ENCODE peak calls at places on chromosomes 11 and 22, in four cellular contexts. One of them, this sample, is unnamed.

GRCh38 chr22:26711205-26711958 is 54.0 kb downstream of the MIAT start:
- DNase-seq in K562: no peak
- DNase-seq in WTC11: no peak
- DNase-seq in HepG2: no peak
- DNase-seq in this sample: no peak

GRCh38 chr11:45339754-45340519 is 53.8 kb upstream of the SYT13 start:
- DNase-seq in HepG2: peak
- DNase-seq in K562: peak
- DNase-seq in WTC11: peak
- DNase-seq in this sample: peak

GRCh38 chr11:313787-314547 is at the start of gene IFITM1:
- DNase-seq in HepG2: no peak
- DNase-seq in WTC11: no peak
- DNase-seq in K562: no peak
- DNase-seq in this sample: no peak

GRCh38 chr11:118406599-118407166 is 5.3 kb downstream of the ATP5MG start:
- DNase-seq in WTC11: no peak
- DNase-seq in HepG2: no peak
- DNase-seq in K562: no peak
- DNase-seq in this sample: no peak

GRCh38 chr11:112555491-112556364 is 295.1 kb upstream of the PLET1 start:
- DNase-seq in K562: peak
- DNase-seq in WTC11: peak
- DNase-seq in HepG2: peak
- DNase-seq in this sample: peak

GRCh38 chr22:47198801-47199251 is 436.4 kb downstream of the TBC1D22A start:
- DNase-seq in K562: no peak
- DNase-seq in HepG2: no peak
- DNase-seq in WTC11: no peak
- DNase-seq in this sample: no peak

GRCh38 chr11:35983965-35984364 is 40.1 kb downstream of the LDLRAD3 start:
- DNase-seq in K562: no peak
- DNase-seq in WTC11: no peak
- DNase-seq in HepG2: no peak
- DNase-seq in this sample: no peak

GRCh38 chr11:36075053-36075452 is 131.2 kb downstream of the LDLRAD3 start:
- DNase-seq in HepG2: no peak
- DNase-seq in K562: no peak
- DNase-seq in WTC11: no peak
- DNase-seq in this sample: no peak

GRCh38 chr11:72643547-72643946 is 30.7 kb downstream of the PDE2A start:
- DNase-seq in K562: no peak
- DNase-seq in WTC11: no peak
- DNase-seq in HepG2: no peak
- DNase-seq in this sample: no peak

GRCh38 chr11:88300888-88301477 is 36.6 kb downstream of the CTSC start:
- DNase-seq in WTC11: peak
- DNase-seq in HepG2: no peak
- DNase-seq in K562: no peak
- DNase-seq in this sample: no peak

GRCh38 chr11:114440121-114440860 is 1.0 kb downstream of the REXO2 start:
- DNase-seq in WTC11: no peak
- DNase-seq in K562: no peak
- DNase-seq in HepG2: peak
- DNase-seq in this sample: peak

GRCh38 chr22:19814428-19814827 is 40.2 kb downstream of the GNB1L start:
- DNase-seq in K562: no peak
- DNase-seq in HepG2: no peak
- DNase-seq in WTC11: no peak
- DNase-seq in this sample: no peak

DNA sequence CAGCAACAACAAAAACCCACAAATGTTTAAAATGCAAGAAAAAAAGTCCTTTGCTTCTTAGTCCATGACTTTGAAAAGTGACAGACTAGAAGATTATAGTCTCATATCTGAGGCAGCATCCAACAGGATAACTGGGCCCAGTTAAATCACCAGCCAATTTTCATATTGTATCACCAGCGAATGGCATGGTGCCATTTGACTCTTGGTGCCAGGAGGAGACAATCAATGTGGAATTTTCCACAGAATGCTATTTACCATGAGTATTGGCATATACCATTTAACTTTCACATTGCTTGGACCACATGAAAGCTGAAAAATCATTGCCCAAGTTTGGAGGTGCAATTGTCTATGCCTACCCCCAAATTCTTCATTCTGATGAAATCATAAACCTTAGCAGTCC is 255.5 kb downstream of the TENM4 start:
- DNase-seq in WTC11: no peak
- DNase-seq in K562: no peak
- DNase-seq in HepG2: no peak
- DNase-seq in this sample: no peak
- TF ChIP-seq ELF4 in WTC11: no peak
- TF ChIP-seq ELF4 in K562: no peak
- TF ChIP-seq ELF4 in HepG2: no peak
- TF ChIP-seq ELF4 in this sample: no peak

DNA sequence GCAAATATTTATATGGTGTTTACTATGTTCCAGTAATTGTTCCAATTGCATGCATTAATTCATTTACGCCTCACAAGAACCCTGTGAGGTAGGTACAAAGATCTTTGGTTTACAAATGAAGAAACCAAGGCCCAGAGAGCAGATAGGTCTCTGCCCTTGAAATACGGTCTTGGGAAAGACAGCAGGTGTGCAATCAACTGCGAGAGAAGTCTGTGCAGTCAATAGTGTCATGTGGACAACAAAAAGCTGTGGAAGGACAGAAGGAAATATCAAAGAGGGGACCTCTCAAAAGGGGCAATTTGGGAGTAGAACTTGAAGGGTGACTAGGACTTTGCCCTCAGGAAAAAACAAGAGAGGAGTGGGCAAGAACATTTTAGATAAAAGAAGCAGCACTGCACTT is 8.9 kb downstream of the CNTF start:
- DNase-seq in WTC11: no peak
- DNase-seq in HepG2: no peak
- DNase-seq in K562: no peak
- DNase-seq in this sample: no peak
- TF ChIP-seq ELF4 in WTC11: no peak
- TF ChIP-seq ELF4 in HepG2: no peak
- TF ChIP-seq ELF4 in K562: no peak
- TF ChIP-seq ELF4 in this sample: no peak

GRCh38 chr22:41996826-41997225 is 1.8 kb upstream of the WBP2NL start:
- DNase-seq in WTC11: no peak
- DNase-seq in K562: no peak
- DNase-seq in HepG2: no peak
- DNase-seq in this sample: no peak
- TF ChIP-seq ELF4 in WTC11: no peak
- TF ChIP-seq ELF4 in K562: no peak
- TF ChIP-seq ELF4 in HepG2: no peak
- TF ChIP-seq ELF4 in this sample: no peak

GRCh38 chr11:65573391-65574146 is 1.2 kb downstream of the FAM89B start:
- DNase-seq in HepG2: no peak
- DNase-seq in K562: no peak
- DNase-seq in WTC11: no peak
- DNase-seq in this sample: no peak
- TF ChIP-seq ELF4 in HepG2: no peak
- TF ChIP-seq ELF4 in K562: no peak
- TF ChIP-seq ELF4 in WTC11: no peak
- TF ChIP-seq ELF4 in this sample: no peak

DNA sequence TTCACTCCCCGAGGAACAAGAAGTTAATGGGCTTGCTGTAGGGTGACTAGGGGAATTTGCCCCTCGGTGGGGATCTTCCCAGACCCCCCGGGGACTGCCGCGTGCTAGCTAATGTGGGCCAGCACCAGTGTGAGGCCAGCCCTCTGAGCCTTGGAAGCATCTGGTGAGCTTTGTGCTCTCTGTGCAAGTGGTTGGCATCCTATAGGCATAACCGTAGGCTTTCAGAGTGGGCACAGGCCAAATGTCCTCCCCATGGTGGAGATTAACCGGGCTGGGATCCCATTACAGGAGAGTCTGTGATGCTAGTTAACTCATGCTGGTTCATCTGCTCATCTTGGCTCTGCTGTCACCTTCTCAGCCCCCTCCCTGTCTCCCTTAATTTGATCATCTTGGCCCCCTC is 125.7 kb downstream of the TRIM29 start:
- DNase-seq in HepG2: no peak
- DNase-seq in WTC11: no peak
- DNase-seq in K562: no peak
- DNase-seq in this sample: no peak
- TF ChIP-seq ELF4 in HepG2: no peak
- TF ChIP-seq ELF4 in WTC11: no peak
- TF ChIP-seq ELF4 in K562: no peak
- TF ChIP-seq ELF4 in this sample: no peak

DNA sequence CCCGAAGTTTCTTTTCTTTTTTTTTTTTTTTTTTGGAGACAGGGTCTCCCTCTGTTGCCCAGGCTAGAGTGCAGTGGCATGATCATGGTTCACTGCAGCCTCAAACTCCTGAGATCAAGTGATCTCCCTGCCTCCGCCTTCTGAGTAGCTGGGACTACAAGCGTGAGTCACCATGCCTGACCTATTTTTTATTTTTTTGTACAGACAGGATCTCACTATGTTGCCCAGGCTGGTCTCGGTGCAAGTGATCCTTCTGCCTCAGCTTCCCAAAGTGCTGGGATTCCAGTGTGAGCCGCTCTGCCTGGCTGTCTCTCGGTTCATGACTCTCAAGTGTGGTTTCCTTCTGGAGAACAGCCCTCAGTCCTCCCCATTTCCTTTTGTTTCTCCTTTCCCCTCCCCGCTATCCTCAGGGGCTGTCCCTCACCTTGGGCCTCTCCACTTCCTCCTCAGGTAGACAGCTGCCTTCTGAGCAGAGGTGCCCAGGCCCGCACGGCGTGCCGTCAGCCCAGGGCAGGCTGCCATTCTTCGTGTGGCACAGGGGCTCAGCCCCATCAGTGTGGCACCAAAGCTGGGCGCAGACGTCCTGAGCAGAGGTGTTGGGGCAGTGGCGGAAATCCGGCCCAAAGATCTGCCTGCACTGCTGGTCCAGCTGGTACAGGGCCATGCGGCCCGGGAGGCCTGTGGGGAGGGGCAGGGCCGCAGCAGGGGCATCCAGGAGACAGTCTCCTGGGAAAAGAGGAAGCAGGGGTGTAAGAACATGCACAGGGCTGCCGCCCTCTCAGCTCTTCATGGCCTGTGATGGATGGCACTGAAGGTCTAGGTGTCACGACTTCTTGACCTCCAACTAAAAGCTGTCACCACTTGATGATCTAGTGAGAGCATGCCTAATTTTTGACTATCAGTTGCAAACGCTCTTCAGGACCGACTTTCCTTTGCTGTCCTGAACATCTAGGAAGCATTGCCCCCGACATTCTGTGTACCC is 14.0 kb downstream of the ADAMTS8 start:
- DNase-seq in K562: no peak
- DNase-seq in WTC11: no peak
- DNase-seq in HepG2: no peak
- DNase-seq in this sample: no peak
- TF ChIP-seq ELF4 in K562: no peak
- TF ChIP-seq ELF4 in WTC11: no peak
- TF ChIP-seq ELF4 in HepG2: no peak
- TF ChIP-seq ELF4 in this sample: no peak

GRCh38 chr11:120587299-120587698 is 75.8 kb downstream of the GRIK4 start:
- DNase-seq in K562: no peak
- DNase-seq in WTC11: no peak
- DNase-seq in HepG2: no peak
- DNase-seq in this sample: no peak

GRCh38 chr11:120590472-120590871 is 78.9 kb downstream of the GRIK4 start:
- DNase-seq in HepG2: no peak
- DNase-seq in WTC11: peak
- DNase-seq in K562: no peak
- DNase-seq in this sample: no peak

GRCh38 chr11:120594746-120595145 is 83.2 kb downstream of the GRIK4 start:
- DNase-seq in K562: no peak
- DNase-seq in WTC11: no peak
- DNase-seq in HepG2: no peak
- DNase-seq in this sample: no peak

GRCh38 chr11:120586072-120586471 is 74.5 kb downstream of the GRIK4 start:
- DNase-seq in WTC11: peak
- DNase-seq in HepG2: no peak
- DNase-seq in K562: no peak
- DNase-seq in this sample: no peak

GRCh38 chr11:120589376-120589775 is 77.8 kb downstream of the GRIK4 start:
- DNase-seq in HepG2: no peak
- DNase-seq in WTC11: peak
- DNase-seq in K562: no peak
- DNase-seq in this sample: no peak
- TF ChIP-seq ELF4 in HepG2: no peak
- TF ChIP-seq ELF4 in WTC11: no peak
- TF ChIP-seq ELF4 in K562: no peak
- TF ChIP-seq ELF4 in this sample: no peak

DNA sequence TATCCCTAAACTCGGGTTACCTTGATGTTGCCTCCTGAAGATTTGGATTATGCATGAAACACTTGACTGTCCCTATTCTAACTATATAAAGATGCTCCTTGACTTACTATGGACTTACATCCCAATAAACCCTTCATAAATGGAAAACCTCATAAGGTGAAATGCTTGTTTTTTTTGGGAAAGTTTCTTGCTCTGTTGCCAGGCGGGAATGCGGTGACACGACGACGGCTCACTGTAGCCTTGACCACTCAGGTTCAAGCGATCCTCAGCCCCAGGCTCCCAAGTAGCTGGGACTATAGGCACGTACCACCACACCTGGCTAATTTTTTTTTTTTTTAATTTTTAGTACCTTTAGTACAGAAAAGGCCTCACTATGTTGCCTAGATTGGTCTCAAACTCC is 10.6 kb downstream of the MAPK1 start:
- DNase-seq in HepG2: no peak
- DNase-seq in K562: peak
- DNase-seq in WTC11: no peak
- DNase-seq in this sample: no peak
- TF ChIP-seq ELF4 in HepG2: no peak
- TF ChIP-seq ELF4 in K562: no peak
- TF ChIP-seq ELF4 in WTC11: no peak
- TF ChIP-seq ELF4 in this sample: no peak

This sample was measured in HEK293T.